ENCODE peak calls at places on chromosomes 3 and 15, in five cellular contexts. U is tibial nerve, A is uterus, E is GM20000, S is progenitor cell of endocrine pancreas. R is an unnamed sample.

GRCh38 chr3:184771748-184772147 is 40.2 kb upstream of the VPS8 start:
- DNase-seq in U (no peak), S (no peak), E (no peak), A (no peak), R (no peak)

GRCh38 chr3:176415896-176416295 is 781.4 kb downstream of the TBL1XR1 start:
- DNase-seq in U (no peak), A (no peak), S (no peak), E (no peak), R (no peak)

GRCh38 chr3:13189639-13190375 is 116.6 kb upstream of the IQSEC1 start:
- DNase-seq in S (no peak), A (no peak), U (no peak), E (no peak), R (no peak)

GRCh38 chr3:177364236-177364635 is 167.0 kb upstream of the TBL1XR1 start:
- DNase-seq in A (no peak), E (no peak), U (no peak), S (no peak), R (no peak)

GRCh38 chr3:49351521-49352011 is 6.6 kb downstream of the GPX1 start:
- DNase-seq in A (no peak), U (no peak), E (no peak), S (no peak), R (no peak)

GRCh38 chr3:30285188-30286006 is 321.0 kb upstream of the TGFBR2 start:
- DNase-seq in U (no peak), E (no peak), A (no peak), S (no peak), R (no peak)

GRCh38 chr3:112579697-112580096 is 17.9 kb downstream of the SLC35A5 start:
- DNase-seq in A (no peak), E (no peak), S (no peak), U (no peak), R (no peak)

GRCh38 chr3:43345877-43346276 is 59.5 kb downstream of the SNRK start:
- DNase-seq in A (no peak), U (no peak), E (no peak), S (no peak), R (no peak)

GRCh38 chr3:15875016-15875689 is 77.4 kb upstream of the ANKRD28 start:
- DNase-seq in E (no peak), A (no peak), U (no peak), S (no peak), R (no peak)

GRCh38 chr3:49813497-49814174 is at the start of gene UBA7:
- DNase-seq in A (peak; percentile 66), U (peak; percentile 18), S (no peak), E (peak; percentile 82), R (peak; percentile 84)

GRCh38 chr15:101056366-101057334 is 137.5 kb downstream of the LRRK1 start:
- DNase-seq in U (peak; percentile 2), S (no peak), A (no peak), E (no peak), R (no peak)

GRCh38 chr3:144036498-144036897 is 64.9 kb downstream of the DIPK2A start:
- DNase-seq in S (no peak), E (no peak), U (no peak), A (no peak), R (no peak)

GRCh38 chr15:101054991-101055390 is 135.8 kb downstream of the LRRK1 start:
- DNase-seq in A (no peak), U (peak; percentile 0), S (no peak), E (no peak), R (no peak)

GRCh38 chr3:171219258-171219657 is 192.7 kb upstream of the SLC2A2 start:
- DNase-seq in S (no peak), A (no peak), U (no peak), E (no peak), R (no peak)

GRCh38 chr15:65723786-65724354 is 68.2 kb downstream of the DENND4A start:
- DNase-seq in E (no peak), A (no peak), S (no peak), U (no peak), R (no peak)

GRCh38 chr15:48385431-48385830 is 54.2 kb downstream of the DUT start:
- DNase-seq in A (peak; percentile 38), U (no peak), E (no peak), S (no peak), R (no peak)

GRCh38 chr3:184805351-184806038 is 6.5 kb upstream of the VPS8 start:
- DNase-seq in U (no peak), E (no peak), S (no peak), A (no peak), R (no peak)

GRCh38 chr3:23728651-23729117 is 77.1 kb upstream of the UBE2E1 start:
- DNase-seq in U (no peak), A (no peak), S (no peak), E (no peak), R (no peak)

GRCh38 chr3:172525116-172525613 is 1.9 kb upstream of the TNFSF10 start:
- DNase-seq in A (no peak), S (no peak), U (no peak), E (no peak), R (no peak)

GRCh38 chr3:32155117-32155516 is 48.7 kb downstream of the GPD1L start:
- DNase-seq in E (no peak), A (no peak), S (no peak), U (no peak), R (no peak)

GRCh38 chr3:109113361-109113760 is 4.6 kb downstream of the MORC1 start:
- DNase-seq in A (no peak), E (no peak), U (no peak), S (no peak), R (no peak)

GRCh38 chr3:56111651-56112250 is 356.5 kb downstream of the ERC2 start:
- DNase-seq in U (no peak), S (no peak), E (no peak), A (no peak), R (no peak)

DNA sequence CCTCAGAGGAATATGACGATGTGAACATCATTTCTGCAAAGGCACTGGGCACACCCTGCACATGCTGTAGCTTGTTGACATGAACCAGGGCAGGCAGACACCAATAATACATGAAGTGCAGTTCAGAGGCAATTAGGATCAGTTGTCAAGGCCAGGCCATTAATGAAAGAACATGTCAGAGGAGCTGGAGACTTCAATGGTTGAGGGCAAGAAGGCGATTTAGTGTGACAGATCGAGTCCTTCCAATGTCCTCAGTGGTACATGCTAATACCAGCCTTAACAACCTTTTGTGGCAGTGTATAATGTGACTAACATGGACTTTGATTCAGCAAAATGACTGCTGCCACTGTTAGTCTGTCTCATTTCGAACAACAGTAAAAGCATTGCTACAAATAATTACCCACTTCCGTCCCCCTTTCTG is 205.2 kb upstream of the NANOGP8 start:
- DNase-seq in A (no peak), S (no peak), U (no peak), E (no peak), R (no peak)
- TF ChIP-seq CTCF in A (no peak), S (no peak), U (no peak), E (no peak), R (no peak)

DNA sequence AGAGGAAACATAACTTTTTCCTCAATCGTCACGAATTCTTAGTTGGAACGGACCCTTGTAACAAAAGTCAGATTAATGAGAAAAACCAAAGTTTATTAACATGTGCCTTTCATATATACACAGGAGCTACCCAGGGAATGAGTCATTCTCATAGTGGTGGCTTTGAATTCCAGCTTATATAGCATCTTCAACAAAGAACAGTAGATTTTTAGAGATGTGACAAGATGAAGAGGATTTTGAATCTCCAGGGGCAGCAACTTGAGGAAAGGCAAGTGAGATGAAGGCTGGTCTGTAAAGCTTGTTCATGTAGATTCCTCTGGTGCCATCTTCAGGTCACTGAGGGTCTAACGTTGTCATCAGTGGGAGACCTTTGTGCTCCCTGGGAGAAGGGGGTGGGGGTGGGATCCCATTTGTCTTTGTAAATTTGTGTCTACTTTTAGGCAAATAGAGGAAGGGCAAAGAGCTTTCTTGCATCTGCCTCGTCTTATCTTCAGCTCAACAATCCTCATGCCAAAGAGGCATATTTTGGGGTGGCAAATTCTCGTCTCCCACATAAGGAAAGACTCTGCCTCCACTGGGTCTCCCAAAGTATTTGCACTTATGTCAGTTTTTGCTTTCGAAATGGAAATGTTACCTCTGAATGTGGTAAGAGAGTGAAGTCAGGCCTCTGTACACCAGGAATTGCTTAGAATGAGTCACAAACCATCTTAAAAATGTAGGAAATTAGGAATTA is 29.5 kb downstream of the CLEC3B start:
- DNase-seq in E (no peak), A (no peak), U (peak; percentile 38), S (no peak), R (peak; percentile 34)
- TF ChIP-seq CTCF in E (no peak), A (no peak), U (no peak), S (no peak), R (peak; percentile 34)

DNA sequence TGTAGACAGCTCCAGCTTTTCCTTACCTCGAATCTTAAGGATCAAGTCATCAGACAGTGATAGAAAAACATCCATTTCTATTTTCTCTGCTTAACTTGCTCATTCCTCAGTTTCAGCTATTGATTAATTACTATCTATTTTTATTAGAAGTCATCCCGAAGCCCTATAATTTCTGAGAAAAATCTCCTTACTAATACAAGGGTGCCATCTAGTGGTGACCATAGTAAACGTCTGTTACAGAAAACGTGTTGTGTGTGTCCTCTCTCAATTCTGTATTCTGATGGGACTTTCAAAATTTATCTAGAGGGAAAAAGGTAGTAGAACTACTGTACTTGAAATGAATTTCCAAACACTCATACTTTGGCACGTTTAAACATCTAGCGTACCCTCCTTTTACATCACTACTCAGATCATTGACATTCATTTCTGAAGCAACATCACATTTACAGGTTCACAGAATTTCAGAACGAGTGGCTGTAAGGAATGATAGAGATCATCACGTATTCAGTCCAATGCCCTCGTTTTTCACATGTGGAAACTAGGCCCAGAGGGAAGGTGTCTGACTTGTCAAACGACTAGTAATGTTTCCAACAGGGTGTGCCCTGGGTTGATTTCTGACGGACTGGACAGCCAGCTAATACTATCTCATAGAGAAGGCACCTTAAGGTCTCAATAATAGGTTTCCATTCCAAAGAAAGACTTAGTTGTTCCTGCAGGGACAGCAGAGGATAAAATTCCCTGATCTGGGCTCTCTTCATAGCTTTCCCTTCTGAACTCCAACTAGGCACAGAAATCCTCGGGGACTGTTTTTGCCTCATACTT is 25.6 kb downstream of the HACD2 start:
- DNase-seq in S (no peak), U (peak; percentile 66), A (peak; percentile 24), E (peak; percentile 55), R (peak; percentile 56)
- TF ChIP-seq CTCF in S (peak; percentile 82), U (peak; percentile 77), A (peak; percentile 70), E (peak; percentile 37), R (peak; percentile 61)

GRCh38 chr3:38738630-38739395 is 77.2 kb downstream of the SCN10A start:
- DNase-seq in A (no peak), E (peak; percentile 55), U (peak; percentile 17), S (peak; percentile 29), R (peak; percentile 52)
- TF ChIP-seq CTCF in A (no peak), E (peak; percentile 51), U (no peak), S (peak; percentile 57), R (peak; percentile 17)

GRCh38 chr3:123153124-123153523 is 48.6 kb upstream of the SEC22A start:
- DNase-seq in S (no peak), U (no peak), A (no peak), E (no peak), R (peak; percentile 35)
- TF ChIP-seq CTCF in S (no peak), U (no peak), A (no peak), E (no peak), R (no peak)

GRCh38 chr3:129377615-129378014 is 50.8 kb downstream of the EFCAB12 start:
- DNase-seq in U (no peak), S (no peak), E (no peak), A (no peak), R (no peak)
- TF ChIP-seq CTCF in U (no peak), S (no peak), E (no peak), A (no peak), R (no peak)

GRCh38 chr15:53072077-53072476 is 281.9 kb upstream of the ONECUT1 start:
- DNase-seq in S (peak; percentile 85), E (peak; percentile 10), U (no peak), A (peak; percentile 87), R (peak; percentile 8)
- TF ChIP-seq CTCF in S (no peak), E (no peak), U (no peak), A (no peak), R (no peak)

GRCh38 chr15:71352765-71353164 is 237.5 kb downstream of the THSD4 start:
- DNase-seq in S (no peak), U (no peak), A (peak; percentile 82), E (no peak), R (no peak)
- TF ChIP-seq CTCF in S (no peak), U (no peak), A (no peak), E (no peak), R (no peak)

R was measured in GM10248.